ENCODE peak calls at places on chromosomes 5 and 9, in four cellular contexts. One of them, this sample, is unnamed.

GRCh38 chr5:114296191-114296590 is 65.7 kb upstream of the KCNN2 start:
- DNase-seq in epithelial cell of proximal tubule: no peak
- DNase-seq in BJ: peak; percentile 11
- DNase-seq in fibroblast of lung: peak; percentile 83
- DNase-seq in this sample: no peak

GRCh38 chr9:124928116-124928515 is 12.8 kb downstream of the GOLGA1 start:
- DNase-seq in BJ: no peak
- DNase-seq in epithelial cell of proximal tubule: no peak
- DNase-seq in fibroblast of lung: no peak
- DNase-seq in this sample: no peak

GRCh38 chr5:154145268-154145667 is 45.3 kb upstream of the GALNT10 start:
- DNase-seq in fibroblast of lung: no peak
- DNase-seq in BJ: no peak
- DNase-seq in epithelial cell of proximal tubule: no peak
- DNase-seq in this sample: no peak

GRCh38 chr9:116812231-116813028 is 125.3 kb downstream of the TRIM32 start:
- DNase-seq in fibroblast of lung: no peak
- DNase-seq in epithelial cell of proximal tubule: no peak
- DNase-seq in BJ: no peak
- DNase-seq in this sample: no peak

GRCh38 chr9:27505744-27506161 is 18.3 kb upstream of the IFNK start:
- DNase-seq in epithelial cell of proximal tubule: no peak
- DNase-seq in fibroblast of lung: no peak
- DNase-seq in BJ: no peak
- DNase-seq in this sample: peak; percentile 4

GRCh38 chr5:1540166-1540565 is 16.4 kb upstream of the LPCAT1 start:
- DNase-seq in BJ: no peak
- DNase-seq in epithelial cell of proximal tubule: no peak
- DNase-seq in fibroblast of lung: no peak
- DNase-seq in this sample: no peak

GRCh38 chr9:95626885-95627558 is 110.3 kb upstream of the PTCH1 start:
- DNase-seq in BJ: no peak
- DNase-seq in fibroblast of lung: no peak
- DNase-seq in epithelial cell of proximal tubule: no peak
- DNase-seq in this sample: no peak

GRCh38 chr5:13558408-13558807 is 386.1 kb downstream of the DNAH5 start:
- DNase-seq in BJ: no peak
- DNase-seq in epithelial cell of proximal tubule: no peak
- DNase-seq in fibroblast of lung: no peak
- DNase-seq in this sample: no peak

GRCh38 chr9:82152181-82152580 is 163.6 kb downstream of the SPATA31D1 start:
- DNase-seq in fibroblast of lung: peak; percentile 51
- DNase-seq in epithelial cell of proximal tubule: peak; percentile 71
- DNase-seq in BJ: peak; percentile 62
- DNase-seq in this sample: no peak

GRCh38 chr5:2749514-2750025 is 1.9 kb downstream of the IRX2 start:
- DNase-seq in epithelial cell of proximal tubule: no peak
- DNase-seq in fibroblast of lung: no peak
- DNase-seq in BJ: no peak
- DNase-seq in this sample: no peak

GRCh38 chr9:92850898-92851297 is 26.9 kb downstream of the ZNF484 start:
- DNase-seq in fibroblast of lung: no peak
- DNase-seq in BJ: no peak
- DNase-seq in epithelial cell of proximal tubule: no peak
- DNase-seq in this sample: no peak
- TF ChIP-seq CTCF in fibroblast of lung: no peak
- TF ChIP-seq CTCF in BJ: no peak
- TF ChIP-seq CTCF in epithelial cell of proximal tubule: no peak
- TF ChIP-seq CTCF in this sample: no peak

DNA sequence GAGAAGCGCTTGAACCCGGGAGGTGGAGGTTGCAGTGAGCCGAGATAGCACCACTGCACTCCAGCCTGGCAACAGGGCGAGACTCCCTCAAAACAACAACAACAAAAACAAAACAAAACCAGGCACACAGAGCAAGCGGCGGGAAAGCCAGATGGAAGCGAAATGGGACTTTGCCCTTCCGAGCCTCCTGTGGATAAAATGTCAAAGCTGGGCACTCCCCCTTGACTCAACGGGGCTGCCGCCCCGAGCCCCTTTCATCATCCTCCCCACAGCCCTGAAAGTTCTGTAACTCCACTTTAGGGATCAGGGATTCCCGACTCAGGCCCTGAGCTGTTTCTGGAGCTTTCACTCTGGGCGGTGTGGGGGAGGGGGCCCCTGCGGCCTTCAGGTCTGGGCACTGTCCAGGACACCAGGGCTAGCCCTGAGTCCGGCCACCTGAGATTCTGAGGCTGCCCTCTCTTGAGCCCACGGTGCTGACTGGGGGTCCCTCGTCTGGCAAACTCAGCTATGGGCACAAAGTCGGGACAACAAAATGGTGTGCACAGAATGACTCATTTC is 30.6 kb upstream of the OBP2B start:
- DNase-seq in BJ: no peak
- DNase-seq in epithelial cell of proximal tubule: no peak
- DNase-seq in fibroblast of lung: no peak
- DNase-seq in this sample: no peak
- H3K4me3 ChIP-seq in BJ: no peak overlapping the region
- H3K4me3 ChIP-seq in epithelial cell of proximal tubule: no peak overlapping the region
- H3K4me3 ChIP-seq in fibroblast of lung: no peak overlapping the region
- H3K4me3 ChIP-seq in this sample: no peak overlapping the region

GRCh38 chr9:7186175-7186574 is 428.4 kb downstream of the KDM4C start:
- DNase-seq in BJ: no peak
- DNase-seq in epithelial cell of proximal tubule: no peak
- DNase-seq in fibroblast of lung: peak; percentile 34
- DNase-seq in this sample: no peak
- TF ChIP-seq CTCF in BJ: peak; percentile 59
- TF ChIP-seq CTCF in epithelial cell of proximal tubule: peak; percentile 64
- TF ChIP-seq CTCF in fibroblast of lung: peak; percentile 61
- TF ChIP-seq CTCF in this sample: peak; percentile 53

DNA sequence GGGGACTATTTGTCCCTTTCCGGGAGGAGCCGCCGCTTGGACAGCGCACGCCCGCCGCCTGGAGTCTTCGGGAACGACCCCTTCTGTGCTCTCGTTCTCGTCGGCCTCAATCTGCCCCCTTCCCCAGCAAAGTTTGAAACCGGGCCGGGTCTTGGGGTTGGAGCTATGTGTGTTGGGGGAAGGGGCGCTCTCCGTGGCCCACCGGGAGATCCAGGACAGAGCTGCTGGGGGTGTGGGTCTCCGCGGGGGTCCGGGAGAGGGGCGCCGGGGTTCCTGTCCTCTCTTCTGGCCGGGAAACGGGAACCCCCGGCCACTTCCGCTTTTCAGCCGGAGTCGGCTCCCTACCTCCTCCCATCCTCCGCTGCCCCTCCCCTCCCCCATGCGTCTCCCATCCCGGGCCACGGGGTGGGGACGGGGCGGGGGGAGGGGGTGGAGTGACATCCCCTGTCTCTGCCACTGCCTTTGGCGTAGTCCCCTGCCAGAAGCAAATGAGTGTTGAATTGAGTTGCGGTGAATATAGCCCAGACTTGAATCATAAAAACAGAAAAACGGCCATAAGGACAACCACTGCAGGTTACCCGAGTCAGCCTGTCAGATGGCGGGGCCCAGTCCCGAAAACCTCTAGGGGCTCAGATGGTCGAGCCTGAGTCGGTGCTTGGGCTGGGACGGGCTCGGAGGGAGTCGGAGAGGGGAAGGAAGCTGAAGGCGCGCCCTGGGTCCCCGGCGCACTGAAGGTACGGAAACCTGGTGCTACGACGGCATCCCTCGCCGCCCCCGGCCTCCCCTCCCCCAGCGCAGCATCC is 1.1 kb downstream of the CPLX2 start:
- DNase-seq in BJ: no peak
- DNase-seq in fibroblast of lung: no peak
- DNase-seq in epithelial cell of proximal tubule: no peak
- DNase-seq in this sample: no peak
- H3K4me3 ChIP-seq in BJ: no peak overlapping the region
- H3K4me3 ChIP-seq in fibroblast of lung: no peak overlapping the region
- H3K4me3 ChIP-seq in epithelial cell of proximal tubule: no peak overlapping the region
- H3K4me3 ChIP-seq in this sample: no peak overlapping the region

GRCh38 chr5:160922311-160922710 is 70.3 kb upstream of the ATP10B start:
- DNase-seq in epithelial cell of proximal tubule: no peak
- DNase-seq in BJ: no peak
- DNase-seq in fibroblast of lung: no peak
- DNase-seq in this sample: no peak

GRCh38 chr5:160919610-160920009 is 67.6 kb upstream of the ATP10B start:
- DNase-seq in fibroblast of lung: no peak
- DNase-seq in epithelial cell of proximal tubule: no peak
- DNase-seq in BJ: no peak
- DNase-seq in this sample: no peak

GRCh38 chr5:160923927-160924705 is 72.1 kb upstream of the ATP10B start:
- DNase-seq in fibroblast of lung: no peak
- DNase-seq in epithelial cell of proximal tubule: no peak
- DNase-seq in BJ: no peak
- DNase-seq in this sample: no peak

GRCh38 chr5:160923431-160923830 is 71.4 kb upstream of the ATP10B start:
- DNase-seq in fibroblast of lung: no peak
- DNase-seq in BJ: no peak
- DNase-seq in epithelial cell of proximal tubule: no peak
- DNase-seq in this sample: no peak

DNA sequence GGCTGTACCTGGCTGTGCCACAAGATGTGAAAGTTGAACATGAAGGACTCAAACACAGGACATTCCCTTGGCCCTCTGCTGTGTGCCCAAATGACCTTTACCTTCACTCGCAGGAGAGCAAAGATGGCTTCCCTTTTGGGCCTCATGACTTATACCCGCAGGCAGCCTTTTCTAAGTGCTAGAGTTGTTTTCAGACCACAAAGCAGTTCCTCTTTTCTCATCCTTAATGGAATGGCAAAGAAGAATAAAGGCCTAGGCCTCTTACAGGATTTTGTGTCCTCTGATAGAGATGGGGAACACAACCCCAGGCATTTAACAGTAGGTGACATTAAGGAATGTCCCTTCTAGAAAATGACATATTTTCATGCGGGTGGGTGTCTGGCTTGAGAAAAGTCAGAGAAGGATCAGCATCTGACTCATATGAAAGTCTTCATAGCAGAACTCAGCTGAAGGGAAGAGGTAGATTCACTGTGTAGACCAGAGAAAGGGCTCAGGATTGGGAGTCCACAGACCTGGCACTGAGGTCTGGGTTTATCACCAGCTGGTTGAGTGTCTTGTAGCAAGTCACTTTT is 69.8 kb upstream of the ATP10B start:
- DNase-seq in BJ: no peak
- DNase-seq in fibroblast of lung: no peak
- DNase-seq in epithelial cell of proximal tubule: no peak
- DNase-seq in this sample: no peak
- TF ChIP-seq CTCF in BJ: no peak
- TF ChIP-seq CTCF in fibroblast of lung: no peak
- TF ChIP-seq CTCF in epithelial cell of proximal tubule: no peak
- TF ChIP-seq CTCF in this sample: no peak

GRCh38 chr5:119355244-119355635 is 579 bp upstream of the TNFAIP8 start:
- DNase-seq in BJ: no peak
- DNase-seq in fibroblast of lung: no peak
- DNase-seq in epithelial cell of proximal tubule: no peak
- DNase-seq in this sample: no peak

GRCh38 chr5:119357309-119357708 is 1.5 kb downstream of the TNFAIP8 start:
- DNase-seq in BJ: no peak
- DNase-seq in epithelial cell of proximal tubule: no peak
- DNase-seq in fibroblast of lung: no peak
- DNase-seq in this sample: no peak

GRCh38 chr5:119354522-119355243 is 1.1 kb upstream of the TNFAIP8 start:
- DNase-seq in epithelial cell of proximal tubule: no peak
- DNase-seq in BJ: no peak
- DNase-seq in fibroblast of lung: no peak
- DNase-seq in this sample: no peak

GRCh38 chr5:119356384-119357188 is 767 bp downstream of the TNFAIP8 start:
- DNase-seq in epithelial cell of proximal tubule: no peak
- DNase-seq in fibroblast of lung: peak; percentile 62
- DNase-seq in BJ: no peak
- DNase-seq in this sample: peak; percentile 46

DNA sequence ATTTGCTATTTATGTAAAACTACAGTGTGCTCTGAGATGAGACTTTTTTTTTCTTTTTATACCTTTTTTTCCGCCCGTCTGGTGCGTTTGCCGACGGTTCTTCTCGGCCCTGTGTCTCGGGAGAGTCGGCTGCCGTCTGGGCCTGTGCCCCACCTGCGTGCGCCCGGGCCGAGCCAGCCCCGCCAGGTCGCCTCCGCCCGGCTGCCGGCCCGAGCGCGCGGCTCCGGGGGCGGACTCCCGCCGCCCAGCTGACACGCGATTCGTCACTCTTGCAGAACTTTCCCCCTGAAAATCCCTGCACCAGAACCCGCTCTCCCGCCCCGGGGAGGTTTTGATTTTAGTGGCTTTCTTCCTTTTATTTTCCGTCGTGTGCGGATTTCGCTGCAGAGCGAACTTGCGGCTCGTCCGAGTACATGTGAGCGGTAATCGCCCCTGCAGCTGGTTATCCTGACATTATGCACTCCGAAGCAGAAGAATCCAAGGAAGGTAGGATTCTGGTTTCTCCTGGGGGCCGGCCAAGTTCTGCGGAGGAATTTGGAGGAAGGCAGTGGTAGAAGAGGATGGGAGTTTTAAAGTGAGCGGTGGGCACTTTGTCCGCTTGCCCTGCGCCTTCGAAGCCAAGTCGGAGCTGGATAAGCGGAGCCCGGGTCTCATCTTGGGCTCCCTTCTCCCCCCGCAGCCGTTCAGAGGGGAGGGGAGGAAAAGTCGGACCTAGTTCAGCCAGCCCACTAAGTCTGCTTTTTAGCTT is at the start of gene TNFAIP8:
- DNase-seq in fibroblast of lung: peak; percentile 70
- DNase-seq in epithelial cell of proximal tubule: no peak
- DNase-seq in BJ: no peak
- DNase-seq in this sample: peak; percentile 69
- H3K4me3 ChIP-seq in fibroblast of lung: peak within 1 kb of the TSS; percentile 77
- H3K4me3 ChIP-seq in epithelial cell of proximal tubule: peak within 1 kb of the TSS; percentile 77
- H3K4me3 ChIP-seq in BJ: peak within 1 kb of the TSS; percentile 57
- H3K4me3 ChIP-seq in this sample: peak within 1 kb of the TSS; percentile 81